ENCODE peak calls at places on chromosomes 5 and 9, in eight cellular contexts. One of them, this sample, is unnamed.

GRCh38 chr9:12777149-12778010 is 2.6 kb downstream of the LURAP1L start:
- DNase-seq in HT1080: no peak
- DNase-seq in amygdala: no peak
- DNase-seq in GM19239: no peak
- DNase-seq in hypothalamus: no peak
- DNase-seq in NCI-H524: no peak
- DNase-seq in NCI-H2171 treated with DMSO at 0.1 percent for 48 hours: no peak
- DNase-seq in activated CD4-positive, alpha-beta T cell treated with anti-CD3 and anti-CD28 coated beads for 36 hours: no peak
- DNase-seq in this sample: no peak

GRCh38 chr9:137320555-137321384 is 18.7 kb upstream of the NRARP start:
- DNase-seq in NCI-H2171 treated with DMSO at 0.1 percent for 48 hours: no peak
- DNase-seq in activated CD4-positive, alpha-beta T cell treated with anti-CD3 and anti-CD28 coated beads for 36 hours: peak
- DNase-seq in NCI-H524: no peak
- DNase-seq in hypothalamus: no peak
- DNase-seq in GM19239: peak
- DNase-seq in amygdala: no peak
- DNase-seq in HT1080: no peak
- DNase-seq in this sample: peak

GRCh38 chr5:88786789-88787188 is 96.2 kb downstream of the MEF2C start:
- DNase-seq in GM19239: no peak
- DNase-seq in hypothalamus: no peak
- DNase-seq in NCI-H524: no peak
- DNase-seq in HT1080: no peak
- DNase-seq in NCI-H2171 treated with DMSO at 0.1 percent for 48 hours: no peak
- DNase-seq in amygdala: no peak
- DNase-seq in activated CD4-positive, alpha-beta T cell treated with anti-CD3 and anti-CD28 coated beads for 36 hours: no peak
- DNase-seq in this sample: no peak

GRCh38 chr5:142613231-142613630 is 72.7 kb downstream of the FGF1 start:
- DNase-seq in HT1080: peak
- DNase-seq in NCI-H2171 treated with DMSO at 0.1 percent for 48 hours: no peak
- DNase-seq in hypothalamus: no peak
- DNase-seq in NCI-H524: no peak
- DNase-seq in amygdala: no peak
- DNase-seq in GM19239: no peak
- DNase-seq in activated CD4-positive, alpha-beta T cell treated with anti-CD3 and anti-CD28 coated beads for 36 hours: peak
- DNase-seq in this sample: no peak

GRCh38 chr5:148820778-148821395 is 5.5 kb upstream of the ADRB2 start:
- DNase-seq in NCI-H524: peak
- DNase-seq in activated CD4-positive, alpha-beta T cell treated with anti-CD3 and anti-CD28 coated beads for 36 hours: peak
- DNase-seq in amygdala: no peak
- DNase-seq in hypothalamus: no peak
- DNase-seq in NCI-H2171 treated with DMSO at 0.1 percent for 48 hours: no peak
- DNase-seq in HT1080: peak
- DNase-seq in GM19239: no peak
- DNase-seq in this sample: peak

GRCh38 chr9:123689701-123690428 is 240.1 kb downstream of the DENND1A start:
- DNase-seq in hypothalamus: no peak
- DNase-seq in HT1080: peak
- DNase-seq in activated CD4-positive, alpha-beta T cell treated with anti-CD3 and anti-CD28 coated beads for 36 hours: no peak
- DNase-seq in NCI-H524: no peak
- DNase-seq in amygdala: no peak
- DNase-seq in NCI-H2171 treated with DMSO at 0.1 percent for 48 hours: peak
- DNase-seq in GM19239: no peak
- DNase-seq in this sample: no peak

GRCh38 chr9:84381508-84381907 is 41.0 kb upstream of the SLC28A3 start:
- DNase-seq in GM19239: no peak
- DNase-seq in hypothalamus: no peak
- DNase-seq in HT1080: no peak
- DNase-seq in activated CD4-positive, alpha-beta T cell treated with anti-CD3 and anti-CD28 coated beads for 36 hours: no peak
- DNase-seq in NCI-H2171 treated with DMSO at 0.1 percent for 48 hours: no peak
- DNase-seq in NCI-H524: no peak
- DNase-seq in amygdala: no peak
- DNase-seq in this sample: no peak

GRCh38 chr9:6467006-6467625 is 54.1 kb downstream of the UHRF2 start:
- DNase-seq in GM19239: no peak
- DNase-seq in hypothalamus: no peak
- DNase-seq in NCI-H524: no peak
- DNase-seq in amygdala: no peak
- DNase-seq in NCI-H2171 treated with DMSO at 0.1 percent for 48 hours: no peak
- DNase-seq in activated CD4-positive, alpha-beta T cell treated with anti-CD3 and anti-CD28 coated beads for 36 hours: no peak
- DNase-seq in HT1080: no peak
- DNase-seq in this sample: no peak

GRCh38 chr9:34139477-34140146 is 13.1 kb upstream of the DCAF12 start:
- DNase-seq in hypothalamus: peak
- DNase-seq in amygdala: no peak
- DNase-seq in NCI-H524: no peak
- DNase-seq in NCI-H2171 treated with DMSO at 0.1 percent for 48 hours: no peak
- DNase-seq in GM19239: no peak
- DNase-seq in activated CD4-positive, alpha-beta T cell treated with anti-CD3 and anti-CD28 coated beads for 36 hours: no peak
- DNase-seq in HT1080: peak
- DNase-seq in this sample: peak

GRCh38 chr5:6715758-6716633 is 2.8 kb downstream of the TENT4A start:
- DNase-seq in amygdala: no peak
- DNase-seq in GM19239: no peak
- DNase-seq in NCI-H524: no peak
- DNase-seq in hypothalamus: no peak
- DNase-seq in activated CD4-positive, alpha-beta T cell treated with anti-CD3 and anti-CD28 coated beads for 36 hours: no peak
- DNase-seq in HT1080: no peak
- DNase-seq in NCI-H2171 treated with DMSO at 0.1 percent for 48 hours: no peak
- DNase-seq in this sample: no peak

GRCh38 chr9:95379630-95380029 is 62.1 kb upstream of the FANCC start:
- DNase-seq in GM19239: no peak
- DNase-seq in HT1080: no peak
- DNase-seq in NCI-H524: no peak
- DNase-seq in NCI-H2171 treated with DMSO at 0.1 percent for 48 hours: no peak
- DNase-seq in amygdala: no peak
- DNase-seq in activated CD4-positive, alpha-beta T cell treated with anti-CD3 and anti-CD28 coated beads for 36 hours: peak
- DNase-seq in hypothalamus: no peak
- DNase-seq in this sample: no peak

GRCh38 chr5:142637871-142638270 is 48.0 kb downstream of the FGF1 start:
- DNase-seq in amygdala: no peak
- DNase-seq in GM19239: no peak
- DNase-seq in NCI-H2171 treated with DMSO at 0.1 percent for 48 hours: no peak
- DNase-seq in HT1080: no peak
- DNase-seq in hypothalamus: no peak
- DNase-seq in NCI-H524: peak
- DNase-seq in activated CD4-positive, alpha-beta T cell treated with anti-CD3 and anti-CD28 coated beads for 36 hours: no peak
- DNase-seq in this sample: no peak

GRCh38 chr5:4882186-4882585 is 257.9 kb upstream of the ADAMTS16 start:
- DNase-seq in NCI-H2171 treated with DMSO at 0.1 percent for 48 hours: no peak
- DNase-seq in NCI-H524: no peak
- DNase-seq in GM19239: no peak
- DNase-seq in amygdala: no peak
- DNase-seq in hypothalamus: no peak
- DNase-seq in HT1080: peak
- DNase-seq in activated CD4-positive, alpha-beta T cell treated with anti-CD3 and anti-CD28 coated beads for 36 hours: no peak
- DNase-seq in this sample: no peak

GRCh38 chr5:150672237-150672883 is 11.3 kb downstream of the MYOZ3 start:
- DNase-seq in amygdala: no peak
- DNase-seq in HT1080: no peak
- DNase-seq in NCI-H2171 treated with DMSO at 0.1 percent for 48 hours: no peak
- DNase-seq in GM19239: no peak
- DNase-seq in NCI-H524: no peak
- DNase-seq in hypothalamus: no peak
- DNase-seq in activated CD4-positive, alpha-beta T cell treated with anti-CD3 and anti-CD28 coated beads for 36 hours: peak
- DNase-seq in this sample: peak

GRCh38 chr5:60586307-60586901 is 113.6 kb downstream of the DEPDC1B start:
- DNase-seq in hypothalamus: no peak
- DNase-seq in HT1080: no peak
- DNase-seq in GM19239: no peak
- DNase-seq in amygdala: no peak
- DNase-seq in NCI-H524: no peak
- DNase-seq in NCI-H2171 treated with DMSO at 0.1 percent for 48 hours: no peak
- DNase-seq in activated CD4-positive, alpha-beta T cell treated with anti-CD3 and anti-CD28 coated beads for 36 hours: no peak
- DNase-seq in this sample: peak

GRCh38 chr9:69044226-69045219 is 9.0 kb downstream of the FXN start:
- DNase-seq in NCI-H2171 treated with DMSO at 0.1 percent for 48 hours: no peak
- DNase-seq in NCI-H524: no peak
- DNase-seq in amygdala: no peak
- DNase-seq in activated CD4-positive, alpha-beta T cell treated with anti-CD3 and anti-CD28 coated beads for 36 hours: peak
- DNase-seq in hypothalamus: no peak
- DNase-seq in HT1080: peak
- DNase-seq in GM19239: no peak
- DNase-seq in this sample: peak

GRCh38 chr5:75130818-75131349 is 78.5 kb upstream of the GCNT4 start:
- DNase-seq in activated CD4-positive, alpha-beta T cell treated with anti-CD3 and anti-CD28 coated beads for 36 hours: no peak
- DNase-seq in NCI-H2171 treated with DMSO at 0.1 percent for 48 hours: no peak
- DNase-seq in GM19239: no peak
- DNase-seq in HT1080: no peak
- DNase-seq in hypothalamus: no peak
- DNase-seq in amygdala: no peak
- DNase-seq in NCI-H524: no peak
- DNase-seq in this sample: no peak

GRCh38 chr5:5374034-5374715 is 48.3 kb upstream of the ICE1 start:
- DNase-seq in NCI-H524: no peak
- DNase-seq in GM19239: no peak
- DNase-seq in amygdala: no peak
- DNase-seq in activated CD4-positive, alpha-beta T cell treated with anti-CD3 and anti-CD28 coated beads for 36 hours: no peak
- DNase-seq in HT1080: peak
- DNase-seq in hypothalamus: no peak
- DNase-seq in NCI-H2171 treated with DMSO at 0.1 percent for 48 hours: no peak
- DNase-seq in this sample: no peak

GRCh38 chr5:59328801-59329296 is 564.7 kb downstream of the PDE4D start:
- DNase-seq in activated CD4-positive, alpha-beta T cell treated with anti-CD3 and anti-CD28 coated beads for 36 hours: no peak
- DNase-seq in GM19239: no peak
- DNase-seq in hypothalamus: peak
- DNase-seq in amygdala: no peak
- DNase-seq in NCI-H2171 treated with DMSO at 0.1 percent for 48 hours: no peak
- DNase-seq in HT1080: peak
- DNase-seq in NCI-H524: no peak
- DNase-seq in this sample: peak